ENCODE peak calls at places on chromosomes 4 and X, in nine cellular contexts. One of them, this sample, is unnamed.

GRCh38 chr4:24965627-24966026 is 52.8 kb upstream of the CCDC149 start:
- DNase-seq in RWPE2: no peak
- DNase-seq in fibroblast of mammary gland: peak
- DNase-seq in nephron progenitor cell: no peak
- DNase-seq in Panc1: no peak
- DNase-seq in heart left ventricle: no peak
- DNase-seq in left ventricle myocardium inferior: no peak
- DNase-seq in mesothelial cell of epicardium: no peak
- DNase-seq in CD4-positive, alpha-beta T cell: no peak
- DNase-seq in this sample: no peak

GRCh38 chrX:133415276-133416105 is at the start of gene GPC4:
- DNase-seq in Panc1: no peak
- DNase-seq in fibroblast of mammary gland: peak
- DNase-seq in nephron progenitor cell: peak
- DNase-seq in heart left ventricle: peak
- DNase-seq in left ventricle myocardium inferior: peak
- DNase-seq in mesothelial cell of epicardium: peak
- DNase-seq in RWPE2: no peak
- DNase-seq in CD4-positive, alpha-beta T cell: no peak
- DNase-seq in this sample: no peak

GRCh38 chr4:178322524-178323183 is 880.4 kb upstream of the AGA start:
- DNase-seq in RWPE2: no peak
- DNase-seq in Panc1: no peak
- DNase-seq in CD4-positive, alpha-beta T cell: no peak
- DNase-seq in heart left ventricle: no peak
- DNase-seq in mesothelial cell of epicardium: no peak
- DNase-seq in left ventricle myocardium inferior: no peak
- DNase-seq in nephron progenitor cell: no peak
- DNase-seq in fibroblast of mammary gland: no peak
- DNase-seq in this sample: no peak

GRCh38 chrX:39372126-39372525 is 570.9 kb downstream of the MID1IP1 start:
- DNase-seq in Panc1: no peak
- DNase-seq in CD4-positive, alpha-beta T cell: no peak
- DNase-seq in nephron progenitor cell: no peak
- DNase-seq in left ventricle myocardium inferior: no peak
- DNase-seq in mesothelial cell of epicardium: no peak
- DNase-seq in RWPE2: no peak
- DNase-seq in fibroblast of mammary gland: no peak
- DNase-seq in heart left ventricle: no peak
- DNase-seq in this sample: no peak

GRCh38 chr4:156230151-156230550 is 276.5 kb upstream of the CTSO start:
- DNase-seq in RWPE2: no peak
- DNase-seq in left ventricle myocardium inferior: no peak
- DNase-seq in CD4-positive, alpha-beta T cell: no peak
- DNase-seq in nephron progenitor cell: no peak
- DNase-seq in heart left ventricle: no peak
- DNase-seq in mesothelial cell of epicardium: no peak
- DNase-seq in Panc1: no peak
- DNase-seq in fibroblast of mammary gland: no peak
- DNase-seq in this sample: no peak

GRCh38 chrX:37686979-37687378 is 1.4 kb downstream of the XK start:
- DNase-seq in fibroblast of mammary gland: no peak
- DNase-seq in left ventricle myocardium inferior: no peak
- DNase-seq in nephron progenitor cell: no peak
- DNase-seq in heart left ventricle: no peak
- DNase-seq in mesothelial cell of epicardium: no peak
- DNase-seq in RWPE2: no peak
- DNase-seq in CD4-positive, alpha-beta T cell: no peak
- DNase-seq in Panc1: no peak
- DNase-seq in this sample: no peak

GRCh38 chr4:51845736-51846135 is 2.8 kb downstream of the DCUN1D4 start:
- DNase-seq in nephron progenitor cell: no peak
- DNase-seq in heart left ventricle: no peak
- DNase-seq in left ventricle myocardium inferior: no peak
- DNase-seq in fibroblast of mammary gland: no peak
- DNase-seq in RWPE2: no peak
- DNase-seq in CD4-positive, alpha-beta T cell: no peak
- DNase-seq in Panc1: no peak
- DNase-seq in mesothelial cell of epicardium: no peak
- DNase-seq in this sample: no peak

GRCh38 chr4:31518796-31519250 is 798.7 kb downstream of the PCDH7 start:
- DNase-seq in left ventricle myocardium inferior: no peak
- DNase-seq in CD4-positive, alpha-beta T cell: no peak
- DNase-seq in mesothelial cell of epicardium: no peak
- DNase-seq in fibroblast of mammary gland: peak
- DNase-seq in Panc1: no peak
- DNase-seq in RWPE2: no peak
- DNase-seq in nephron progenitor cell: no peak
- DNase-seq in heart left ventricle: no peak
- DNase-seq in this sample: no peak

GRCh38 chrX:103831342-103831802 is 685 bp downstream of the RAB9B start:
- DNase-seq in mesothelial cell of epicardium: no peak
- DNase-seq in Panc1: peak
- DNase-seq in left ventricle myocardium inferior: no peak
- DNase-seq in CD4-positive, alpha-beta T cell: peak
- DNase-seq in heart left ventricle: peak
- DNase-seq in nephron progenitor cell: no peak
- DNase-seq in RWPE2: no peak
- DNase-seq in fibroblast of mammary gland: no peak
- DNase-seq in this sample: no peak

GRCh38 chr4:167524091-167524490 is 289.8 kb upstream of the SPOCK3 start:
- DNase-seq in nephron progenitor cell: no peak
- DNase-seq in fibroblast of mammary gland: no peak
- DNase-seq in CD4-positive, alpha-beta T cell: no peak
- DNase-seq in left ventricle myocardium inferior: no peak
- DNase-seq in Panc1: no peak
- DNase-seq in mesothelial cell of epicardium: no peak
- DNase-seq in RWPE2: no peak
- DNase-seq in heart left ventricle: no peak
- DNase-seq in this sample: no peak

GRCh38 chr4:3342182-3342854 is 49.5 kb downstream of the RGS12 start:
- DNase-seq in Panc1: no peak
- DNase-seq in fibroblast of mammary gland: peak
- DNase-seq in left ventricle myocardium inferior: no peak
- DNase-seq in heart left ventricle: no peak
- DNase-seq in mesothelial cell of epicardium: no peak
- DNase-seq in CD4-positive, alpha-beta T cell: no peak
- DNase-seq in nephron progenitor cell: no peak
- DNase-seq in RWPE2: no peak
- DNase-seq in this sample: no peak

GRCh38 chr4:139645458-139645857 is 20.2 kb upstream of the MGST2 start:
- DNase-seq in mesothelial cell of epicardium: no peak
- DNase-seq in RWPE2: peak
- DNase-seq in heart left ventricle: no peak
- DNase-seq in left ventricle myocardium inferior: no peak
- DNase-seq in CD4-positive, alpha-beta T cell: no peak
- DNase-seq in fibroblast of mammary gland: no peak
- DNase-seq in Panc1: no peak
- DNase-seq in nephron progenitor cell: no peak
- DNase-seq in this sample: no peak

GRCh38 chr4:87060957-87061356 is 126.1 kb downstream of the AFF1 start:
- DNase-seq in nephron progenitor cell: no peak
- DNase-seq in mesothelial cell of epicardium: no peak
- DNase-seq in heart left ventricle: no peak
- DNase-seq in Panc1: peak
- DNase-seq in left ventricle myocardium inferior: no peak
- DNase-seq in fibroblast of mammary gland: peak
- DNase-seq in CD4-positive, alpha-beta T cell: no peak
- DNase-seq in RWPE2: peak
- DNase-seq in this sample: no peak

GRCh38 chr4:1495416-1496115 is 89.3 kb upstream of the NKX1-1 start:
- DNase-seq in fibroblast of mammary gland: no peak
- DNase-seq in left ventricle myocardium inferior: no peak
- DNase-seq in nephron progenitor cell: no peak
- DNase-seq in RWPE2: peak
- DNase-seq in mesothelial cell of epicardium: no peak
- DNase-seq in Panc1: no peak
- DNase-seq in heart left ventricle: peak
- DNase-seq in CD4-positive, alpha-beta T cell: no peak
- DNase-seq in this sample: no peak

GRCh38 chr4:19486400-19486799 is 765.3 kb upstream of the SLIT2 start:
- DNase-seq in mesothelial cell of epicardium: no peak
- DNase-seq in CD4-positive, alpha-beta T cell: no peak
- DNase-seq in nephron progenitor cell: no peak
- DNase-seq in heart left ventricle: no peak
- DNase-seq in left ventricle myocardium inferior: no peak
- DNase-seq in Panc1: no peak
- DNase-seq in RWPE2: no peak
- DNase-seq in fibroblast of mammary gland: no peak
- DNase-seq in this sample: no peak
- TF ChIP-seq CTCF in mesothelial cell of epicardium: no peak
- TF ChIP-seq CTCF in CD4-positive, alpha-beta T cell: no peak
- TF ChIP-seq CTCF in nephron progenitor cell: no peak
- TF ChIP-seq CTCF in heart left ventricle: no peak
- TF ChIP-seq CTCF in left ventricle myocardium inferior: no peak
- TF ChIP-seq CTCF in Panc1: peak
- TF ChIP-seq CTCF in RWPE2: peak
- TF ChIP-seq CTCF in fibroblast of mammary gland: peak
- TF ChIP-seq CTCF in this sample: peak

GRCh38 chr4:84511703-84512102 is 12.6 kb upstream of the NKX6-1 start:
- DNase-seq in RWPE2: no peak
- DNase-seq in left ventricle myocardium inferior: no peak
- DNase-seq in fibroblast of mammary gland: no peak
- DNase-seq in CD4-positive, alpha-beta T cell: no peak
- DNase-seq in heart left ventricle: no peak
- DNase-seq in mesothelial cell of epicardium: no peak
- DNase-seq in Panc1: no peak
- DNase-seq in nephron progenitor cell: no peak
- DNase-seq in this sample: no peak
- TF ChIP-seq CTCF in RWPE2: no peak
- TF ChIP-seq CTCF in left ventricle myocardium inferior: no peak
- TF ChIP-seq CTCF in fibroblast of mammary gland: no peak
- TF ChIP-seq CTCF in CD4-positive, alpha-beta T cell: no peak
- TF ChIP-seq CTCF in heart left ventricle: no peak
- TF ChIP-seq CTCF in mesothelial cell of epicardium: no peak
- TF ChIP-seq CTCF in Panc1: no peak
- TF ChIP-seq CTCF in nephron progenitor cell: no peak
- TF ChIP-seq CTCF in this sample: no peak

GRCh38 chrX:31993635-31994034 is 921.8 kb upstream of the FTHL17 start:
- DNase-seq in left ventricle myocardium inferior: no peak
- DNase-seq in mesothelial cell of epicardium: no peak
- DNase-seq in nephron progenitor cell: no peak
- DNase-seq in fibroblast of mammary gland: no peak
- DNase-seq in Panc1: no peak
- DNase-seq in heart left ventricle: no peak
- DNase-seq in RWPE2: no peak
- DNase-seq in CD4-positive, alpha-beta T cell: no peak
- DNase-seq in this sample: no peak

GRCh38 chrX:31988975-31989374 is 917.1 kb upstream of the FTHL17 start:
- DNase-seq in mesothelial cell of epicardium: no peak
- DNase-seq in fibroblast of mammary gland: no peak
- DNase-seq in heart left ventricle: no peak
- DNase-seq in CD4-positive, alpha-beta T cell: no peak
- DNase-seq in Panc1: no peak
- DNase-seq in nephron progenitor cell: no peak
- DNase-seq in RWPE2: no peak
- DNase-seq in left ventricle myocardium inferior: no peak
- DNase-seq in this sample: no peak
- TF ChIP-seq CTCF in mesothelial cell of epicardium: no peak
- TF ChIP-seq CTCF in fibroblast of mammary gland: no peak
- TF ChIP-seq CTCF in heart left ventricle: no peak
- TF ChIP-seq CTCF in CD4-positive, alpha-beta T cell: no peak
- TF ChIP-seq CTCF in Panc1: no peak
- TF ChIP-seq CTCF in nephron progenitor cell: no peak
- TF ChIP-seq CTCF in RWPE2: no peak
- TF ChIP-seq CTCF in left ventricle myocardium inferior: no peak
- TF ChIP-seq CTCF in this sample: no peak

DNA sequence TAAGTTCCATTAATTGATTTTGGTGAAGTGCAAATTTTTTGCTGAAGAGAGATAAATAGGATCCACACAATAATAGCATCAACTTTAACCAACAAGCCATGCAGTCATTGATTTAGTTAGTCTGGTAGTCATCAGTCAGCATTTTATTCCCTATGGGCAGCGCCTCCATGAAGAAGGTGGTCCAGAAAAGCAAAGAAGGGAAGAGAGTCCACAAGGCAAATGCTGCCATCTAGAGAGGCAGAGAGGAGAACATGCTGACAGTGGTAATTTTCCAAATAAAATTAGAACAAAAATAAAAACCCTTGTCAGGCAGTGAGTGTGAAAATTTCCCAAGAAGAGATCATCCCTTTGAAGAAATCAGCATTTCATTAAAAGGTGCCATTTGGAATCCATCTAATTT is 366.7 kb upstream of the FAM241A start:
- DNase-seq in Panc1: no peak
- DNase-seq in heart left ventricle: no peak
- DNase-seq in RWPE2: no peak
- DNase-seq in mesothelial cell of epicardium: no peak
- DNase-seq in nephron progenitor cell: no peak
- DNase-seq in left ventricle myocardium inferior: no peak
- DNase-seq in fibroblast of mammary gland: peak
- DNase-seq in CD4-positive, alpha-beta T cell: no peak
- DNase-seq in this sample: no peak
- TF ChIP-seq CTCF in Panc1: peak
- TF ChIP-seq CTCF in heart left ventricle: no peak
- TF ChIP-seq CTCF in RWPE2: peak
- TF ChIP-seq CTCF in mesothelial cell of epicardium: no peak
- TF ChIP-seq CTCF in nephron progenitor cell: no peak
- TF ChIP-seq CTCF in left ventricle myocardium inferior: no peak
- TF ChIP-seq CTCF in fibroblast of mammary gland: peak
- TF ChIP-seq CTCF in CD4-positive, alpha-beta T cell: no peak
- TF ChIP-seq CTCF in this sample: peak

GRCh38 chr4:5784960-5785611 is 74.1 kb downstream of the EVC start:
- DNase-seq in heart left ventricle: peak
- DNase-seq in RWPE2: no peak
- DNase-seq in CD4-positive, alpha-beta T cell: no peak
- DNase-seq in mesothelial cell of epicardium: peak
- DNase-seq in fibroblast of mammary gland: peak
- DNase-seq in nephron progenitor cell: no peak
- DNase-seq in Panc1: no peak
- DNase-seq in left ventricle myocardium inferior: no peak
- DNase-seq in this sample: no peak
- TF ChIP-seq CTCF in heart left ventricle: no peak
- TF ChIP-seq CTCF in RWPE2: peak
- TF ChIP-seq CTCF in CD4-positive, alpha-beta T cell: no peak
- TF ChIP-seq CTCF in mesothelial cell of epicardium: no peak
- TF ChIP-seq CTCF in fibroblast of mammary gland: peak
- TF ChIP-seq CTCF in nephron progenitor cell: no peak
- TF ChIP-seq CTCF in Panc1: no peak
- TF ChIP-seq CTCF in left ventricle myocardium inferior: no peak
- TF ChIP-seq CTCF in this sample: no peak

GRCh38 chr4:162461952-162462351 is 298.2 kb upstream of the FSTL5 start:
- DNase-seq in Panc1: no peak
- DNase-seq in left ventricle myocardium inferior: no peak
- DNase-seq in mesothelial cell of epicardium: no peak
- DNase-seq in heart left ventricle: no peak
- DNase-seq in nephron progenitor cell: no peak
- DNase-seq in RWPE2: no peak
- DNase-seq in CD4-positive, alpha-beta T cell: no peak
- DNase-seq in fibroblast of mammary gland: no peak
- DNase-seq in this sample: no peak
- TF ChIP-seq CTCF in Panc1: no peak
- TF ChIP-seq CTCF in left ventricle myocardium inferior: peak
- TF ChIP-seq CTCF in mesothelial cell of epicardium: peak
- TF ChIP-seq CTCF in heart left ventricle: peak
- TF ChIP-seq CTCF in nephron progenitor cell: no peak
- TF ChIP-seq CTCF in RWPE2: peak
- TF ChIP-seq CTCF in CD4-positive, alpha-beta T cell: no peak
- TF ChIP-seq CTCF in fibroblast of mammary gland: peak
- TF ChIP-seq CTCF in this sample: peak

GRCh38 chr4:92090887-92091286 is 212.9 kb upstream of the GRID2 start:
- DNase-seq in fibroblast of mammary gland: no peak
- DNase-seq in RWPE2: no peak
- DNase-seq in CD4-positive, alpha-beta T cell: no peak
- DNase-seq in left ventricle myocardium inferior: no peak
- DNase-seq in nephron progenitor cell: no peak
- DNase-seq in Panc1: no peak
- DNase-seq in mesothelial cell of epicardium: no peak
- DNase-seq in heart left ventricle: no peak
- DNase-seq in this sample: no peak

GRCh38 chr4:92091335-92091734 is 212.4 kb upstream of the GRID2 start:
- DNase-seq in CD4-positive, alpha-beta T cell: no peak
- DNase-seq in fibroblast of mammary gland: no peak
- DNase-seq in Panc1: no peak
- DNase-seq in mesothelial cell of epicardium: no peak
- DNase-seq in left ventricle myocardium inferior: no peak
- DNase-seq in nephron progenitor cell: no peak
- DNase-seq in heart left ventricle: no peak
- DNase-seq in RWPE2: no peak
- DNase-seq in this sample: no peak
- TF ChIP-seq CTCF in CD4-positive, alpha-beta T cell: no peak
- TF ChIP-seq CTCF in fibroblast of mammary gland: no peak
- TF ChIP-seq CTCF in Panc1: peak
- TF ChIP-seq CTCF in mesothelial cell of epicardium: no peak
- TF ChIP-seq CTCF in left ventricle myocardium inferior: no peak
- TF ChIP-seq CTCF in nephron progenitor cell: no peak
- TF ChIP-seq CTCF in heart left ventricle: no peak
- TF ChIP-seq CTCF in RWPE2: no peak
- TF ChIP-seq CTCF in this sample: no peak